ENCODE peak calls at places on chromosomes 3 and 15, in five cellular contexts. G is ovary, Y is lower leg skin, F is endothelial cell of umbilical vein, J is kidney epithelial cell. D is an unnamed sample.

GRCh38 chr3:42369304-42369703 is 41.1 kb downstream of the LYZL4 start:
- DNase-seq in Y (no peak), F (no peak), G (no peak), J (no peak), D (no peak)

GRCh38 chr3:54888873-54889272 is 39.0 kb downstream of the LRTM1 start:
- DNase-seq in G (no peak), F (no peak), J (no peak), Y (no peak), D (peak; percentile 84)

GRCh38 chr3:69683076-69683806 is 56.0 kb upstream of the MITF start:
- DNase-seq in G (no peak), F (no peak), J (no peak), Y (no peak), D (no peak)

GRCh38 chr3:188746291-188746783 is 425.4 kb upstream of the TPRG1 start:
- DNase-seq in F (no peak), J (no peak), G (no peak), Y (no peak), D (no peak)

GRCh38 chr3:125313060-125313635 is 62.0 kb downstream of the ZNF148 start:
- DNase-seq in Y (no peak), F (no peak), G (no peak), J (no peak), D (peak; percentile 86)

GRCh38 chr3:123421353-123422174 is 27.3 kb downstream of the ADCY5 start:
- DNase-seq in F (no peak), G (peak; percentile 73), Y (no peak), J (no peak), D (peak; percentile 5)

GRCh38 chr3:55190296-55190695 is 262.4 kb upstream of the LRTM1 start:
- DNase-seq in F (no peak), Y (no peak), J (no peak), G (no peak), D (peak; percentile 63)

GRCh38 chr15:58909616-58910015 is 23.9 kb downstream of the SLTM start:
- DNase-seq in J (no peak), G (no peak), F (no peak), Y (no peak), D (no peak)

GRCh38 chr15:39511915-39512260 is 69.0 kb upstream of the THBS1 start:
- DNase-seq in F (peak; percentile 29), J (no peak), G (no peak), Y (no peak), D (peak; percentile 95)

GRCh38 chr15:90955911-90956310 is 1.2 kb downstream of the RCCD1 start:
- DNase-seq in F (no peak), J (no peak), Y (no peak), G (peak; percentile 61), D (no peak)

GRCh38 chr3:158678687-158679086 is 6.2 kb upstream of the LXN start:
- DNase-seq in Y (no peak), F (no peak), G (no peak), J (no peak), D (no peak)

GRCh38 chr3:113210608-113211369 is 568 bp upstream of the BOC start:
- DNase-seq in J (no peak), G (peak; percentile 57), F (peak; percentile 10), Y (no peak), D (peak; percentile 17)

GRCh38 chr15:89984421-89985010 is 16.6 kb upstream of the ZNF710 start:
- DNase-seq in G (no peak), F (no peak), J (no peak), Y (no peak), D (no peak)

GRCh38 chr15:34437687-34438086 is at the start of gene GOLGA8A:
- DNase-seq in G (peak; percentile 78), F (peak; percentile 81), Y (peak; percentile 52), J (peak; percentile 23), D (peak; percentile 62)

GRCh38 chr3:98778852-98779379 is 15.8 kb downstream of the ST3GAL6 start:
- DNase-seq in Y (peak; percentile 36), J (no peak), G (no peak), F (peak; percentile 97), D (peak; percentile 95)

GRCh38 chr15:92839696-92840095 is 60.4 kb upstream of the CHD2 start:
- DNase-seq in G (no peak), F (no peak), Y (no peak), J (no peak), D (no peak)

GRCh38 chr3:64203969-64204632 is 21.2 kb downstream of the PRICKLE2 start:
- DNase-seq in J (no peak), Y (no peak), G (no peak), F (no peak), D (no peak)

GRCh38 chr3:294096-294495 is 97.5 kb downstream of the CHL1 start:
- DNase-seq in G (no peak), F (no peak), Y (no peak), J (no peak), D (no peak)

GRCh38 chr3:190696777-190697501 is 165.6 kb downstream of the GMNC start:
- DNase-seq in J (no peak), Y (no peak), G (no peak), F (peak; percentile 37), D (peak; percentile 64)

GRCh38 chr15:98039596-98039995 is 79.1 kb downstream of the ARRDC4 start:
- DNase-seq in F (no peak), J (no peak), Y (no peak), G (no peak), D (no peak)

GRCh38 chr3:52490938-52491526 is 4.1 kb upstream of the STAB1 start:
- DNase-seq in F (peak; percentile 91), J (no peak), G (no peak), Y (no peak), D (peak; percentile 64)

GRCh38 chr3:61899700-61900462 is 338.5 kb downstream of the PTPRG start:
- DNase-seq in J (no peak), G (no peak), Y (no peak), F (no peak), D (no peak)

GRCh38 chr15:39869251-39869650 is 50.8 kb downstream of the GPR176 start:
- DNase-seq in J (no peak), Y (no peak), G (no peak), F (no peak), D (no peak)

GRCh38 chr15:80982205-80982604 is 7.4 kb downstream of the MESD start:
- DNase-seq in G (no peak), F (no peak), J (no peak), Y (no peak), D (no peak)
- TF ChIP-seq CTCF in G (no peak), F (no peak), J (no peak), Y (no peak), D (no peak)

GRCh38 chr3:172074578-172074977 is 35.2 kb downstream of the FNDC3B start:
- DNase-seq in Y (peak; percentile 84), G (no peak), J (no peak), F (peak; percentile 45), D (peak; percentile 52)
- H3K4me3 ChIP-seq in Y (no peak overlapping the region), G (no peak overlapping the region), J (no peak overlapping the region), F (no peak overlapping the region), D (no peak overlapping the region)

DNA sequence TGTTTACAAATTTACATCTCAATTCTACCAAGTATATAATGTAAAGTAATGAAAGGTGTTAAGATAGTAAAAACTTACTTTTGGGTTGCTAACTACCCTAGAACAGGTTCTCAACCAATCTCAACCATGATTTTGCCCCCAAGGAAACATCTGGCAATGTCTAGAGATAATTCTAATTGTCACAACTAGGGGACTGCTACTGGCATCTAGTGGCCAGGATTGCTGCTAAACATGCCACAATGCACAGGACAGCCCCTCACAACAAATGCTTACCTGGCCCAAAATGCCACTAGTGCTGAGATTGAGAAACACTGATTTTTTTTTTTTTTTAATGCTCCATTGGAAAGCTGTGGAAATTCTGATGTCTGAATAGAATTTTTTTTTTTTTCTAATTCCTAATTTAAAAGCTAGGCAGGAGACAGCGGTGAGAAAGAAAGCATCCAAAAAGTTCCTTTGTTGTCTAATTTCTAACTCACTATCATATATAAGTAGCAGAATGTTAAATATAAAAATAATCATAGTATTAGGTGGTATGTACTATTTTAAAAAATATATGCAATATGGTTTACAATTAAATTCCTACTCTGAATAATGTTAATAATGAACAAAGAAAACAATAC is 81.5 kb downstream of the TJP1 start:
- DNase-seq in Y (no peak), F (no peak), J (no peak), G (no peak), D (no peak)
- TF ChIP-seq CTCF in Y (no peak), F (peak; percentile 12), J (peak; percentile 31), G (no peak), D (peak; percentile 12)

GRCh38 chr15:29569533-29570092 is 252.7 kb downstream of the TJP1 start:
- DNase-seq in F (no peak), G (no peak), Y (no peak), J (no peak), D (no peak)

GRCh38 chr15:29570121-29570930 is 251.9 kb downstream of the TJP1 start:
- DNase-seq in Y (no peak), J (no peak), G (no peak), F (peak; percentile 2), D (no peak)

GRCh38 chr15:29570931-29571727 is 251.1 kb downstream of the TJP1 start:
- DNase-seq in Y (no peak), F (peak; percentile 38), G (no peak), J (no peak), D (no peak)

GRCh38 chr15:29573197-29573838 is 248.9 kb downstream of the TJP1 start:
- DNase-seq in G (no peak), J (no peak), Y (no peak), F (no peak), D (no peak)

GRCh38 chr15:29571728-29572454 is 250.4 kb downstream of the TJP1 start:
- DNase-seq in J (no peak), G (no peak), Y (no peak), F (peak; percentile 52), D (no peak)
- H3K4me3 ChIP-seq in J (peak overlapping the region; percentile 61), G (no peak overlapping the region), Y (no peak overlapping the region), F (no peak overlapping the region), D (no peak overlapping the region)

GRCh38 chr3:142152349-142152748 is 3.0 kb upstream of the TFDP2 start:
- DNase-seq in J (no peak), Y (no peak), G (no peak), F (no peak), D (no peak)
- TF ChIP-seq CTCF in J (peak; percentile 43), Y (no peak), G (no peak), F (peak; percentile 23), D (peak; percentile 14)

GRCh38 chr3:184426691-184427141 is 46.9 kb downstream of the CHRD start:
- DNase-seq in G (no peak), F (no peak), J (no peak), Y (no peak), D (peak; percentile 56)
- H3K4me3 ChIP-seq in G (no peak overlapping the region), F (no peak overlapping the region), J (no peak overlapping the region), Y (no peak overlapping the region), D (no peak overlapping the region)

GRCh38 chr15:76340802-76341365 is 4.3 kb downstream of the ISL2 start:
- DNase-seq in J (no peak), F (no peak), G (no peak), Y (no peak), D (no peak)
- TF ChIP-seq CTCF in J (peak; percentile 37), F (peak; percentile 60), G (no peak), Y (no peak), D (peak; percentile 5)

GRCh38 chr3:71061037-71061436 is 522.5 kb downstream of the FOXP1 start:
- DNase-seq in G (no peak), F (peak; percentile 76), Y (no peak), J (no peak), D (no peak)
- H3K4me3 ChIP-seq in G (no peak overlapping the region), F (peak overlapping the region; percentile 93), Y (no peak overlapping the region), J (no peak overlapping the region), D (no peak overlapping the region)